ENCODE peak calls at places on chromosome 9, in nine cellular contexts. V is adrenal gland, P is cardiac muscle cell, X is psoas muscle, F is choroid plexus epithelial cell, Q is neural crest cell, R is body of pancreas, G is left lung, E is A549. Z is an unnamed sample.
A peak's percentile ranks its signal among the peaks of the same experiment; 100 is the strongest.

GRCh38 chr9:135498381-135499126 is 1.9 kb upstream of the MRPS2 start:
- DNase-seq in P (no peak), E (no peak), V (no peak), X (no peak), Q (no peak), R (no peak), F (no peak), G (peak; percentile 45), Z (no peak)

GRCh38 chr9:2787065-2787464 is 56.8 kb downstream of the PUM3 start:
- DNase-seq in P (peak; percentile 43), Q (no peak), V (no peak), E (no peak), R (no peak), G (no peak), F (peak; percentile 41), X (no peak), Z (no peak)

GRCh38 chr9:90127923-90128322 is 514.7 kb downstream of the DIRAS2 start:
- DNase-seq in R (no peak), F (no peak), X (peak; percentile 66), Q (no peak), E (no peak), V (no peak), P (no peak), G (no peak), Z (no peak)

GRCh38 chr9:15306757-15307522 is at the start of gene TTC39B:
- DNase-seq in V (peak; percentile 93), X (peak; percentile 96), F (peak; percentile 89), E (peak; percentile 85), Q (peak; percentile 90), P (peak; percentile 94), G (peak; percentile 99), R (peak; percentile 95), Z (peak; percentile 98)

GRCh38 chr9:92770005-92770995 is 5.7 kb upstream of the BICD2 start:
- DNase-seq in Q (no peak), G (no peak), E (no peak), P (peak; percentile 38), V (no peak), R (no peak), F (peak; percentile 29), X (no peak), Z (no peak)

GRCh38 chr9:134696433-134696832 is 54.8 kb downstream of the COL5A1 start:
- DNase-seq in Q (no peak), F (no peak), X (no peak), V (no peak), R (no peak), G (no peak), P (no peak), E (no peak), Z (no peak)

GRCh38 chr9:85420750-85421149 is 321.0 kb downstream of the AGTPBP1 start:
- DNase-seq in Q (peak; percentile 4), V (no peak), P (peak; percentile 30), G (no peak), R (no peak), E (no peak), X (no peak), F (peak; percentile 40), Z (peak; percentile 39)

GRCh38 chr9:92422611-92423010 is 1.7 kb downstream of the OMD start:
- DNase-seq in G (no peak), R (no peak), Q (no peak), E (no peak), F (no peak), P (no peak), X (no peak), V (no peak), Z (no peak)

GRCh38 chr9:89312154-89312616 is 1.2 kb downstream of the CKS2 start:
- DNase-seq in R (no peak), F (peak; percentile 25), V (peak; percentile 39), G (no peak), X (no peak), E (peak; percentile 32), P (peak; percentile 21), Q (no peak), Z (no peak)

GRCh38 chr9:106644661-106645060 is 218.3 kb upstream of the ZNF462 start:
- DNase-seq in X (no peak), G (no peak), R (no peak), V (no peak), F (no peak), P (no peak), Q (no peak), E (no peak), Z (no peak)

GRCh38 chr9:106643211-106643930 is 219.6 kb upstream of the ZNF462 start:
- DNase-seq in F (no peak), V (no peak), X (no peak), E (no peak), G (no peak), P (no peak), R (no peak), Q (no peak), Z (no peak)

GRCh38 chr9:106649664-106650063 is 213.3 kb upstream of the ZNF462 start:
- DNase-seq in V (no peak), F (no peak), E (no peak), Q (no peak), X (no peak), G (no peak), P (no peak), R (no peak), Z (no peak)

GRCh38 chr9:106653111-106653697 is 209.8 kb upstream of the ZNF462 start:
- DNase-seq in V (no peak), G (no peak), F (no peak), X (no peak), R (no peak), P (peak; percentile 42), E (no peak), Q (no peak), Z (no peak)

DNA sequence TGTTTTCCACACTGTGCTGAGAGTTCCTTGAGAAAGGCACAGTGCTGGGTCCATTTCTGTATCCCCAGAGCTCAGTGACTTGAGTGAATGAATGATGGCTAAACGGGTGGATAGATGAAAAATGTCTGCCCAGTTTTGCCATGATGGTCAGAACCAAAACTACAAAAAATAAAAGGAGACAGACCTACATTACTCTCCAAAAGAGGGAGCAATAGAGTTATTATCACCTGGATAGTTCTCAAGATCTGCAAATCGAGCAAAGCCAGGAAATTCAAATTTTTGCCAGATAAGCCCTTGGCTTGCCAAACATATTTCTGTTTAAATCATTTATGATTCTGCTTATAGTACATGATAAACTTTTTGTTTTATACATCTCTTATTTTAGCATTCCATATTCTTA is 214.2 kb upstream of the ZNF462 start:
- DNase-seq in R (no peak), V (no peak), G (no peak), Q (no peak), P (peak; percentile 56), E (no peak), F (peak; percentile 62), X (no peak), Z (no peak)
- TF ChIP-seq CTCF in R (peak; percentile 44), V (peak; percentile 31), G (no peak), Q (no peak), P (peak; percentile 39), E (peak; percentile 25), F (peak; percentile 55), X (peak; percentile 11), Z (no peak)

GRCh38 chr9:99213197-99213596 is 8.5 kb downstream of the ALG2 start:
- DNase-seq in V (no peak), R (no peak), G (no peak), P (no peak), Q (no peak), F (no peak), X (no peak), E (no peak), Z (no peak)

GRCh38 chr9:99216073-99216472 is 5.7 kb downstream of the ALG2 start:
- DNase-seq in E (no peak), Q (no peak), G (no peak), R (no peak), F (no peak), P (no peak), X (no peak), V (no peak), Z (no peak)

GRCh38 chr9:99210572-99210971 is 11.2 kb downstream of the ALG2 start:
- DNase-seq in P (no peak), R (no peak), G (no peak), V (no peak), E (no peak), Q (no peak), F (no peak), X (no peak), Z (no peak)

DNA sequence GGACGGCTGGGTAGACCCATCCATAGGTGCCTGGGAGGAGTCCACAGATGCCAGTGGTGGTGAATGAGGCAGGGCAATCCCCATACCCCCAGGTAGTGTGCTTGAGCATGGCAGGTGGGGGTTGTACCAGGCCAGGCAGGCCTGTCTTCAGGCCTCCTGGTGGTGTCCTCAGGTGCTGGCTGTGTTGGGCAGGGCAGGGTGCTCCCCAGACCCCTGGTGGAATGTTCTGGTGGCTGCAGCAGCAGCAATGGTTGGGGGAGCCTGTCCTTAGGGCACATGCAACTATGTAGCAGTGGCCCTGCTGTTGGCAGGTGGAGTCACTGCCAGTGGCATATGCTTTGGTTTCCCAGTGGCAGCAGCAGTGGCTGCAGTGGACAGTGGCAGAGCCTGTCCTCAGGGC is 10.0 kb downstream of the ALG2 start:
- DNase-seq in V (no peak), R (no peak), G (no peak), P (no peak), X (no peak), F (no peak), E (no peak), Q (no peak), Z (no peak)
- TF ChIP-seq CTCF in V (no peak), R (no peak), G (no peak), P (no peak), X (no peak), F (no peak), E (no peak), Q (no peak), Z (no peak)

GRCh38 chr9:132768932-132769894 is 98.9 kb downstream of the GTF3C4 start:
- DNase-seq in V (peak; percentile 69), P (peak; percentile 82), F (peak; percentile 76), E (peak; percentile 56), X (no peak), R (peak; percentile 65), G (no peak), Q (no peak), Z (peak; percentile 57)
- TF ChIP-seq CTCF in V (peak; percentile 30), P (peak; percentile 47), F (peak; percentile 65), E (peak; percentile 19), X (peak; percentile 31), R (peak; percentile 33), G (peak; percentile 33), Q (peak; percentile 60), Z (peak; percentile 37)

GRCh38 chr9:79569814-79570448 is 1.8 kb upstream of the TLE4 start:
- DNase-seq in P (no peak), R (no peak), X (no peak), Q (no peak), G (no peak), E (no peak), V (no peak), F (no peak), Z (no peak)

GRCh38 chr9:79571309-79572031 is at the start of gene TLE4:
- DNase-seq in E (peak; percentile 100), P (peak; percentile 100), Q (peak; percentile 97), R (peak; percentile 100), G (peak; percentile 99), X (peak; percentile 100), F (peak; percentile 100), V (peak; percentile 100), Z (peak; percentile 99)

GRCh38 chr9:79567671-79568098 is 4.1 kb upstream of the TLE4 start:
- DNase-seq in X (no peak), V (no peak), F (no peak), P (no peak), E (peak; percentile 14), Q (no peak), G (no peak), R (no peak), Z (no peak)

GRCh38 chr9:79570449-79571308 is 1.1 kb upstream of the TLE4 start:
- DNase-seq in G (peak; percentile 87), F (peak; percentile 76), P (peak; percentile 59), X (peak; percentile 66), R (no peak), V (peak; percentile 42), Q (peak; percentile 56), E (peak; percentile 69), Z (peak; percentile 53)

GRCh38 chr9:79568337-79569084 is 3.3 kb upstream of the TLE4 start:
- DNase-seq in G (no peak), Q (no peak), F (no peak), P (no peak), R (no peak), E (peak; percentile 20), X (no peak), V (no peak), Z (no peak)
- TF ChIP-seq CTCF in G (no peak), Q (no peak), F (peak; percentile 15), P (no peak), R (no peak), E (no peak), X (no peak), V (no peak), Z (no peak)

Z was measured in nephron progenitor cell.